ENCODE peak calls at places on chromosomes 4 and X, in nine cellular contexts. One of them, this sample, is unnamed.

GRCh38 chr4:114495471-114495928 is 103.1 kb upstream of the UGT8 start:
- DNase-seq in left ventricle myocardium inferior: no peak
- DNase-seq in right atrium auricular region: no peak
- DNase-seq in fibroblast of pulmonary artery: no peak
- DNase-seq in cardiac muscle cell: no peak
- DNase-seq in esophagus squamous epithelium: no peak
- DNase-seq in neural progenitor cell: peak; percentile 31
- DNase-seq in AG10803: no peak
- DNase-seq in heart left ventricle: no peak
- DNase-seq in this sample: no peak

GRCh38 chrX:134625315-134625718 is 33.0 kb downstream of the PLAC1 start:
- DNase-seq in right atrium auricular region: no peak
- DNase-seq in AG10803: peak; percentile 63
- DNase-seq in heart left ventricle: no peak
- DNase-seq in cardiac muscle cell: no peak
- DNase-seq in neural progenitor cell: no peak
- DNase-seq in esophagus squamous epithelium: no peak
- DNase-seq in left ventricle myocardium inferior: no peak
- DNase-seq in fibroblast of pulmonary artery: peak; percentile 49
- DNase-seq in this sample: no peak

GRCh38 chr4:18041114-18041513 is 19.6 kb upstream of the LCORL start:
- DNase-seq in neural progenitor cell: no peak
- DNase-seq in left ventricle myocardium inferior: no peak
- DNase-seq in esophagus squamous epithelium: no peak
- DNase-seq in right atrium auricular region: no peak
- DNase-seq in AG10803: no peak
- DNase-seq in fibroblast of pulmonary artery: no peak
- DNase-seq in heart left ventricle: no peak
- DNase-seq in cardiac muscle cell: peak; percentile 7
- DNase-seq in this sample: no peak

GRCh38 chrX:134484039-134484438 is 24.1 kb downstream of the HPRT1 start:
- DNase-seq in left ventricle myocardium inferior: no peak
- DNase-seq in esophagus squamous epithelium: no peak
- DNase-seq in cardiac muscle cell: peak; percentile 70
- DNase-seq in right atrium auricular region: no peak
- DNase-seq in heart left ventricle: no peak
- DNase-seq in AG10803: peak; percentile 58
- DNase-seq in fibroblast of pulmonary artery: peak; percentile 79
- DNase-seq in neural progenitor cell: peak; percentile 26
- DNase-seq in this sample: no peak

GRCh38 chrX:136347706-136348105 is 46.9 kb downstream of the ADGRG4 start:
- DNase-seq in AG10803: no peak
- DNase-seq in cardiac muscle cell: no peak
- DNase-seq in heart left ventricle: no peak
- DNase-seq in right atrium auricular region: no peak
- DNase-seq in fibroblast of pulmonary artery: no peak
- DNase-seq in esophagus squamous epithelium: no peak
- DNase-seq in neural progenitor cell: no peak
- DNase-seq in left ventricle myocardium inferior: no peak
- DNase-seq in this sample: no peak

GRCh38 chrX:75061701-75062100 is 94.4 kb downstream of the ABCB7 start:
- DNase-seq in right atrium auricular region: no peak
- DNase-seq in AG10803: peak; percentile 1
- DNase-seq in left ventricle myocardium inferior: no peak
- DNase-seq in fibroblast of pulmonary artery: no peak
- DNase-seq in esophagus squamous epithelium: no peak
- DNase-seq in heart left ventricle: no peak
- DNase-seq in neural progenitor cell: no peak
- DNase-seq in cardiac muscle cell: no peak
- DNase-seq in this sample: no peak

GRCh38 chr4:128159967-128160366 is 98.9 kb downstream of the LARP1B start:
- DNase-seq in heart left ventricle: no peak
- DNase-seq in right atrium auricular region: no peak
- DNase-seq in esophagus squamous epithelium: no peak
- DNase-seq in neural progenitor cell: no peak
- DNase-seq in cardiac muscle cell: peak; percentile 12
- DNase-seq in AG10803: peak; percentile 3
- DNase-seq in fibroblast of pulmonary artery: peak; percentile 56
- DNase-seq in left ventricle myocardium inferior: no peak
- DNase-seq in this sample: no peak

GRCh38 chr4:141900841-141901240 is 264.5 kb downstream of the IL15 start:
- DNase-seq in cardiac muscle cell: no peak
- DNase-seq in right atrium auricular region: no peak
- DNase-seq in AG10803: no peak
- DNase-seq in left ventricle myocardium inferior: no peak
- DNase-seq in neural progenitor cell: no peak
- DNase-seq in esophagus squamous epithelium: no peak
- DNase-seq in heart left ventricle: no peak
- DNase-seq in fibroblast of pulmonary artery: no peak
- DNase-seq in this sample: no peak

GRCh38 chr4:185566425-185566824 is 31.1 kb upstream of the PDLIM3 start:
- DNase-seq in AG10803: no peak
- DNase-seq in cardiac muscle cell: peak; percentile 62
- DNase-seq in fibroblast of pulmonary artery: peak; percentile 67
- DNase-seq in left ventricle myocardium inferior: peak; percentile 42
- DNase-seq in right atrium auricular region: no peak
- DNase-seq in esophagus squamous epithelium: no peak
- DNase-seq in neural progenitor cell: no peak
- DNase-seq in heart left ventricle: peak; percentile 45
- DNase-seq in this sample: no peak

GRCh38 chr4:95181446-95182306 is 367.1 kb downstream of the UNC5C start:
- DNase-seq in fibroblast of pulmonary artery: peak; percentile 24
- DNase-seq in cardiac muscle cell: peak; percentile 19
- DNase-seq in neural progenitor cell: peak; percentile 83
- DNase-seq in left ventricle myocardium inferior: no peak
- DNase-seq in esophagus squamous epithelium: no peak
- DNase-seq in AG10803: peak; percentile 27
- DNase-seq in right atrium auricular region: no peak
- DNase-seq in heart left ventricle: no peak
- DNase-seq in this sample: peak; percentile 54

GRCh38 chr4:113435893-113436292 is 325.6 kb downstream of the CAMK2D start:
- DNase-seq in right atrium auricular region: peak; percentile 83
- DNase-seq in fibroblast of pulmonary artery: peak; percentile 85
- DNase-seq in esophagus squamous epithelium: no peak
- DNase-seq in cardiac muscle cell: peak; percentile 91
- DNase-seq in left ventricle myocardium inferior: peak; percentile 24
- DNase-seq in heart left ventricle: peak; percentile 70
- DNase-seq in neural progenitor cell: no peak
- DNase-seq in AG10803: peak; percentile 90
- DNase-seq in this sample: no peak

GRCh38 chrX:151771726-151772125 is 37.2 kb downstream of the CNGA2 start:
- DNase-seq in fibroblast of pulmonary artery: no peak
- DNase-seq in left ventricle myocardium inferior: no peak
- DNase-seq in heart left ventricle: no peak
- DNase-seq in right atrium auricular region: no peak
- DNase-seq in neural progenitor cell: no peak
- DNase-seq in cardiac muscle cell: no peak
- DNase-seq in AG10803: no peak
- DNase-seq in esophagus squamous epithelium: no peak
- DNase-seq in this sample: no peak

GRCh38 chrX:151776113-151776790 is 41.7 kb downstream of the CNGA2 start:
- DNase-seq in heart left ventricle: peak; percentile 26
- DNase-seq in left ventricle myocardium inferior: peak; percentile 18
- DNase-seq in right atrium auricular region: peak; percentile 56
- DNase-seq in fibroblast of pulmonary artery: no peak
- DNase-seq in neural progenitor cell: no peak
- DNase-seq in AG10803: peak; percentile 3
- DNase-seq in esophagus squamous epithelium: no peak
- DNase-seq in cardiac muscle cell: no peak
- DNase-seq in this sample: no peak

GRCh38 chrX:151779258-151779657 is 44.7 kb downstream of the CNGA2 start:
- DNase-seq in right atrium auricular region: peak; percentile 18
- DNase-seq in heart left ventricle: no peak
- DNase-seq in fibroblast of pulmonary artery: no peak
- DNase-seq in cardiac muscle cell: no peak
- DNase-seq in left ventricle myocardium inferior: no peak
- DNase-seq in AG10803: no peak
- DNase-seq in esophagus squamous epithelium: no peak
- DNase-seq in neural progenitor cell: no peak
- DNase-seq in this sample: peak; percentile 54

GRCh38 chrX:151776936-151777335 is 42.4 kb downstream of the CNGA2 start:
- DNase-seq in neural progenitor cell: no peak
- DNase-seq in AG10803: no peak
- DNase-seq in left ventricle myocardium inferior: no peak
- DNase-seq in right atrium auricular region: peak; percentile 30
- DNase-seq in cardiac muscle cell: no peak
- DNase-seq in heart left ventricle: no peak
- DNase-seq in esophagus squamous epithelium: no peak
- DNase-seq in fibroblast of pulmonary artery: no peak
- DNase-seq in this sample: peak; percentile 19

DNA sequence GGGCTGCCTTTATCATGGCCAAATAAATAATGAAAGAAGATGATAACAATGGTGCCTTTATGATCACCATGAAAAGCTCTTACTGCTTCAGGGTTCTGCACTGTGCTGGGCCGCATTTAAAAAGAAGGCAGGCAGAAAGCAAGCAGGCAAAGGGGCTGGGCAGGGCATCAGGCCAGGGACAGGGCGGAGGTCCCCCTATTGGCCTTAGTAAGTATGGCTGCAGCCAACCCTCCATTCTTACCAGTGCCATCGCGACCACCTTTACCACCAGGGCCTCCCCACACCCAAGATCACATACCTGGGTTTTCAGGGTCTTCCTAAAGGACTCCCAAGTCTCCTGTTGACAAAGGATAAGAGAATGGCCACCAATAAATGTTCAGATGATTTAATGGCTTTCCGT is 38.9 kb downstream of the CNGA2 start:
- DNase-seq in neural progenitor cell: no peak
- DNase-seq in right atrium auricular region: peak; percentile 34
- DNase-seq in fibroblast of pulmonary artery: no peak
- DNase-seq in AG10803: no peak
- DNase-seq in heart left ventricle: no peak
- DNase-seq in left ventricle myocardium inferior: no peak
- DNase-seq in cardiac muscle cell: no peak
- DNase-seq in esophagus squamous epithelium: no peak
- DNase-seq in this sample: peak; percentile 46
- TF ChIP-seq CTCF in neural progenitor cell: no peak
- TF ChIP-seq CTCF in right atrium auricular region: no peak
- TF ChIP-seq CTCF in fibroblast of pulmonary artery: no peak
- TF ChIP-seq CTCF in AG10803: no peak
- TF ChIP-seq CTCF in heart left ventricle: no peak
- TF ChIP-seq CTCF in left ventricle myocardium inferior: no peak
- TF ChIP-seq CTCF in cardiac muscle cell: no peak
- TF ChIP-seq CTCF in esophagus squamous epithelium: no peak
- TF ChIP-seq CTCF in this sample: no peak

GRCh38 chrX:100411802-100412333 is 1.8 kb upstream of the PCDH19 start:
- DNase-seq in left ventricle myocardium inferior: no peak
- DNase-seq in fibroblast of pulmonary artery: no peak
- DNase-seq in neural progenitor cell: no peak
- DNase-seq in AG10803: no peak
- DNase-seq in cardiac muscle cell: no peak
- DNase-seq in right atrium auricular region: no peak
- DNase-seq in heart left ventricle: no peak
- DNase-seq in esophagus squamous epithelium: no peak
- DNase-seq in this sample: no peak

GRCh38 chrX:100410083-100410590 is at the start of gene PCDH19:
- DNase-seq in neural progenitor cell: peak; percentile 89
- DNase-seq in esophagus squamous epithelium: no peak
- DNase-seq in right atrium auricular region: no peak
- DNase-seq in AG10803: peak; percentile 46
- DNase-seq in heart left ventricle: peak; percentile 56
- DNase-seq in left ventricle myocardium inferior: peak; percentile 45
- DNase-seq in fibroblast of pulmonary artery: peak; percentile 62
- DNase-seq in cardiac muscle cell: peak; percentile 65
- DNase-seq in this sample: no peak

GRCh38 chrX:100410901-100411801 is 1.1 kb upstream of the PCDH19 start:
- DNase-seq in left ventricle myocardium inferior: no peak
- DNase-seq in fibroblast of pulmonary artery: no peak
- DNase-seq in neural progenitor cell: peak; percentile 47
- DNase-seq in right atrium auricular region: no peak
- DNase-seq in AG10803: no peak
- DNase-seq in heart left ventricle: no peak
- DNase-seq in esophagus squamous epithelium: no peak
- DNase-seq in cardiac muscle cell: no peak
- DNase-seq in this sample: no peak

GRCh38 chrX:100409316-100410082 is 574 bp downstream of the PCDH19 start:
- DNase-seq in left ventricle myocardium inferior: no peak
- DNase-seq in neural progenitor cell: peak; percentile 52
- DNase-seq in heart left ventricle: no peak
- DNase-seq in right atrium auricular region: no peak
- DNase-seq in cardiac muscle cell: no peak
- DNase-seq in fibroblast of pulmonary artery: peak; percentile 10
- DNase-seq in AG10803: no peak
- DNase-seq in esophagus squamous epithelium: no peak
- DNase-seq in this sample: no peak

DNA sequence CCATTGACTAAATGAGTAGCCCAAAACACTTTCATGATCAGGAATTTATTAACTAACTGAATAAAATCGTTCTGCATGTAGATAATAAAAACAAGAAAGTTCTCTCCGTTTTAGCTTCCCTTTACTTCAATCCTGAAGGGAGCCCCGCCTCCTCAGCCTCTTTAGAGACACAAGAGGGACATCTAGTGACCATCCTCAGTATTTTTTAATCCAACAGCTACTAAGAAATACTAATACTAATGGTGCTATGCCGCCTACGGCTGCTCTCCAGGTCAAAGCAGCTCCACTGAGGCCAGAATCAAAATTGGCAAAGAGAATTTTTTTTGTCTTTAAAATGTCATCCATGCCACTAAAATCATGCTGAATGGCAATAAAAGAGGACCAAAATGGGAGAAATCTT is 3.2 kb upstream of the PCDH19 start:
- DNase-seq in esophagus squamous epithelium: no peak
- DNase-seq in cardiac muscle cell: peak; percentile 73
- DNase-seq in left ventricle myocardium inferior: no peak
- DNase-seq in heart left ventricle: no peak
- DNase-seq in AG10803: peak; percentile 49
- DNase-seq in fibroblast of pulmonary artery: peak; percentile 74
- DNase-seq in neural progenitor cell: peak; percentile 79
- DNase-seq in right atrium auricular region: peak; percentile 62
- DNase-seq in this sample: no peak
- H3K4me3 ChIP-seq in esophagus squamous epithelium: no peak overlapping the region
- H3K4me3 ChIP-seq in cardiac muscle cell: no peak overlapping the region
- H3K4me3 ChIP-seq in left ventricle myocardium inferior: no peak overlapping the region
- H3K4me3 ChIP-seq in heart left ventricle: no peak overlapping the region
- H3K4me3 ChIP-seq in AG10803: no peak overlapping the region
- H3K4me3 ChIP-seq in fibroblast of pulmonary artery: no peak overlapping the region
- H3K4me3 ChIP-seq in neural progenitor cell: peak overlapping the region; percentile 56
- H3K4me3 ChIP-seq in right atrium auricular region: no peak overlapping the region
- H3K4me3 ChIP-seq in this sample: no peak overlapping the region

GRCh38 chrX:81957900-81958545 is 756.1 kb downstream of the SH3BGRL start:
- DNase-seq in heart left ventricle: no peak
- DNase-seq in esophagus squamous epithelium: no peak
- DNase-seq in AG10803: no peak
- DNase-seq in left ventricle myocardium inferior: no peak
- DNase-seq in right atrium auricular region: no peak
- DNase-seq in neural progenitor cell: peak; percentile 26
- DNase-seq in cardiac muscle cell: no peak
- DNase-seq in fibroblast of pulmonary artery: no peak
- DNase-seq in this sample: no peak
- TF ChIP-seq CTCF in heart left ventricle: peak; percentile 32
- TF ChIP-seq CTCF in esophagus squamous epithelium: no peak
- TF ChIP-seq CTCF in AG10803: no peak
- TF ChIP-seq CTCF in left ventricle myocardium inferior: peak; percentile 45
- TF ChIP-seq CTCF in right atrium auricular region: no peak
- TF ChIP-seq CTCF in neural progenitor cell: peak; percentile 56
- TF ChIP-seq CTCF in cardiac muscle cell: no peak
- TF ChIP-seq CTCF in fibroblast of pulmonary artery: no peak
- TF ChIP-seq CTCF in this sample: no peak

DNA sequence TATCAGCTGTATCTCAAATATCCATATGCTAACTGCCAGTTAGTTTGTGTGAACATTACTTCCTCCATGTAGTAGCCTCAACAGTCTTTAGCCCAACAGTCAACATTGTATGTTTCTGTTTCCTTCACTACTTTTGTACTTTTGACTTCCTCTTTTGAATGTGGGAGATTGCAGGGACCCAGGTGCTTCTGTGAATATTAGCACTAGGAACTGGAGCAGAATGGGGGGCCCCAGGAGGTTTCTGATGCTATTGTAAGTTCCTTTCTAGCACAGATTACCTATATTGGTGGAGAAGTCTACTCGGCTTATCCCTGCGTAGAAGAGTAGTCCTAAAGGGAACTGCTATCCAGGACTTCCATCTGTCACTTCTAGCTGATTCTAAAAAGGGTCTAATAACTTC is 2.3 kb downstream of the PLAC8 start:
- DNase-seq in fibroblast of pulmonary artery: no peak
- DNase-seq in cardiac muscle cell: no peak
- DNase-seq in neural progenitor cell: no peak
- DNase-seq in heart left ventricle: no peak
- DNase-seq in right atrium auricular region: no peak
- DNase-seq in AG10803: no peak
- DNase-seq in left ventricle myocardium inferior: no peak
- DNase-seq in esophagus squamous epithelium: no peak
- DNase-seq in this sample: no peak
- H3K4me3 ChIP-seq in fibroblast of pulmonary artery: no peak overlapping the region
- H3K4me3 ChIP-seq in cardiac muscle cell: no peak overlapping the region
- H3K4me3 ChIP-seq in neural progenitor cell: no peak overlapping the region
- H3K4me3 ChIP-seq in heart left ventricle: no peak overlapping the region
- H3K4me3 ChIP-seq in right atrium auricular region: no peak overlapping the region
- H3K4me3 ChIP-seq in AG10803: no peak overlapping the region
- H3K4me3 ChIP-seq in left ventricle myocardium inferior: no peak overlapping the region
- H3K4me3 ChIP-seq in esophagus squamous epithelium: peak overlapping the region; percentile 38
- H3K4me3 ChIP-seq in this sample: no peak overlapping the region

This sample was measured in vagina.